ENCODE peak calls at places on chromosomes 12 and 14, in eight cellular contexts. Y is Calu3; P is activated effector memory CD4-positive, alpha-beta T cell treated with anti-CD3 and anti-CD28 coated beads, Interleukin-2, amount 50 U/mL, for 16 hours; V is dermis microvascular lymphatic vessel endothelial cell; B is activated naive CD8-positive, alpha-beta T cell treated with anti-CD3 and anti-CD28 coated beads, Interleukin-2, amount 50 U/mL, for 24 hours; K is mesothelial cell of epicardium; J is activated CD4-positive, alpha-beta T cell treated with anti-CD3 and anti-CD28 coated beads, Interleukin-2, amount 50 U/mL, for 24 hours; X is H54. O is an unnamed sample.

GRCh38 chr12:75505706-75506312 is 5.6 kb downstream of the KRR1 start:
- DNase-seq in Y (no peak), V (peak; percentile 4), X (no peak), P (no peak), K (no peak), J (no peak), B (no peak), O (no peak)

GRCh38 chr14:51342226-51342625 is 102.2 kb downstream of the TMX1 start:
- DNase-seq in B (no peak), P (no peak), K (no peak), V (no peak), J (no peak), Y (peak; percentile 57), X (peak; percentile 21), O (no peak)

GRCh38 chr14:74866708-74867389 is 9.1 kb downstream of the PROX2 start:
- DNase-seq in K (no peak), J (no peak), Y (no peak), V (no peak), B (no peak), X (no peak), P (no peak), O (no peak)

GRCh38 chr12:111224196-111225066 is 144.5 kb downstream of the PHETA1 start:
- DNase-seq in P (no peak), B (no peak), V (no peak), J (no peak), K (no peak), Y (no peak), X (no peak), O (no peak)

GRCh38 chr12:106954462-106955376 is 988 bp upstream of the TMEM263 start:
- DNase-seq in V (peak; percentile 14), X (no peak), K (no peak), B (peak; percentile 10), P (peak; percentile 70), Y (no peak), J (peak; percentile 1), O (no peak)

GRCh38 chr12:131092911-131093901 is 139.5 kb downstream of the ADGRD1 start:
- DNase-seq in K (no peak), V (no peak), P (peak; percentile 60), J (no peak), B (peak; percentile 59), X (no peak), Y (no peak), O (peak; percentile 54)

GRCh38 chr12:2796187-2796663 is 1.5 kb downstream of the FKBP4 start:
- DNase-seq in P (no peak), B (no peak), X (peak; percentile 25), V (no peak), J (no peak), K (no peak), Y (no peak), O (no peak)

GRCh38 chr14:30791522-30792351 is 82.6 kb upstream of the COCH start:
- DNase-seq in J (no peak), V (no peak), B (no peak), Y (no peak), K (no peak), X (no peak), P (no peak), O (no peak)

GRCh38 chr12:3964404-3964803 is 91.2 kb upstream of the PARP11 start:
- DNase-seq in J (no peak), Y (no peak), P (no peak), V (no peak), K (no peak), B (peak; percentile 53), X (no peak), O (no peak)

GRCh38 chr14:31084385-31084784 is 58.2 kb upstream of the STRN3 start:
- DNase-seq in P (no peak), J (no peak), K (no peak), X (no peak), B (no peak), V (no peak), Y (no peak), O (no peak)

GRCh38 chr12:48997719-48998496 is 1.3 kb downstream of the DDN start:
- DNase-seq in V (no peak), Y (peak; percentile 28), X (no peak), B (peak; percentile 57), J (no peak), P (peak; percentile 75), K (no peak), O (no peak)

GRCh38 chr12:79378496-79378895 is 312.3 kb downstream of the PAWR start:
- DNase-seq in J (no peak), K (no peak), P (no peak), B (no peak), V (no peak), X (no peak), Y (no peak), O (no peak)

GRCh38 chr12:41485203-41485602 is 297.1 kb downstream of the PDZRN4 start:
- DNase-seq in J (no peak), P (no peak), V (peak; percentile 82), X (no peak), B (no peak), Y (no peak), K (no peak), O (no peak)

GRCh38 chr14:85438001-85438400 is 91.9 kb upstream of the FLRT2 start:
- DNase-seq in K (no peak), X (no peak), Y (no peak), J (no peak), P (no peak), B (no peak), V (no peak), O (no peak)

GRCh38 chr12:95215925-95216324 is 1.3 kb downstream of the FGD6 start:
- DNase-seq in V (no peak), K (no peak), Y (no peak), B (no peak), J (no peak), X (no peak), P (no peak), O (no peak)

GRCh38 chr14:20622816-20623291 is 18.6 kb downstream of the OR6S1 start:
- DNase-seq in P (no peak), B (peak; percentile 39), V (no peak), Y (no peak), J (no peak), K (no peak), X (no peak), O (no peak)

GRCh38 chr14:70563869-70564268 is 29.1 kb upstream of the ADAM20 start:
- DNase-seq in X (no peak), B (no peak), V (no peak), P (no peak), Y (no peak), J (no peak), K (no peak), O (no peak)

GRCh38 chr14:90518075-90518940 is 121.5 kb downstream of the CALM1 start:
- DNase-seq in V (no peak), J (no peak), K (no peak), X (no peak), P (no peak), Y (no peak), B (no peak), O (no peak)

GRCh38 chr12:60947533-60947932 is 1312.7 kb upstream of the USP15 start:
- DNase-seq in J (no peak), X (no peak), B (no peak), V (no peak), P (no peak), K (no peak), Y (no peak), O (no peak)

GRCh38 chr12:52835271-52836041 is 1.3 kb upstream of the KRT79 start:
- DNase-seq in P (peak; percentile 51), Y (no peak), B (peak; percentile 34), X (no peak), K (no peak), J (no peak), V (no peak), O (no peak)

GRCh38 chr12:23535441-23535840 is 414.0 kb downstream of the SOX5 start:
- DNase-seq in X (no peak), Y (no peak), K (no peak), P (no peak), V (no peak), J (no peak), B (no peak), O (no peak)

GRCh38 chr12:29752121-29752520 is 31.6 kb downstream of the TMTC1 start:
- DNase-seq in K (no peak), X (no peak), Y (no peak), P (no peak), B (no peak), J (no peak), V (no peak), O (no peak)

GRCh38 chr12:112430929-112431328 is 12.2 kb downstream of the PTPN11 start:
- DNase-seq in B (peak; percentile 27), V (no peak), Y (no peak), J (no peak), X (no peak), P (no peak), K (no peak), O (no peak)

GRCh38 chr14:21915814-21916213 is 242.2 kb upstream of the OR4E1 start:
- DNase-seq in Y (peak; percentile 52), P (no peak), X (no peak), V (no peak), J (no peak), B (no peak), K (no peak), O (no peak)

GRCh38 chr14:35825968-35826217 is 245 bp upstream of the BRMS1L start:
- DNase-seq in X (no peak), K (no peak), J (no peak), Y (no peak), P (no peak), B (no peak), V (no peak), O (no peak)

GRCh38 chr12:55060470-55060869 is 40.7 kb downstream of the NEUROD4 start:
- DNase-seq in B (peak; percentile 28), J (no peak), X (no peak), P (peak; percentile 69), Y (no peak), V (no peak), K (no peak), O (no peak)

GRCh38 chr14:24418492-24418873 is 11.0 kb downstream of the CBLN3 start:
- DNase-seq in Y (no peak), J (no peak), V (no peak), B (no peak), X (no peak), K (no peak), P (no peak), O (no peak)

GRCh38 chr14:84646791-84647500 is 883.0 kb upstream of the FLRT2 start:
- DNase-seq in K (no peak), P (no peak), V (no peak), X (no peak), J (no peak), Y (no peak), B (no peak), O (no peak)

GRCh38 chr14:51176819-51177218 is 63.2 kb upstream of the TMX1 start:
- DNase-seq in K (no peak), J (no peak), V (no peak), B (no peak), X (no peak), P (no peak), Y (no peak), O (no peak)

GRCh38 chr14:95303552-95303951 is 16.2 kb downstream of the CLMN start:
- DNase-seq in P (no peak), Y (no peak), K (no peak), X (no peak), V (no peak), B (no peak), J (no peak), O (no peak)

GRCh38 chr14:79580908-79581307 is 630.4 kb downstream of the DIO2 start:
- DNase-seq in X (no peak), K (no peak), V (no peak), B (no peak), J (no peak), Y (no peak), P (no peak), O (no peak)

GRCh38 chr12:30953257-30953656 is 26.7 kb downstream of the TSPAN11 start:
- DNase-seq in B (no peak), V (no peak), X (no peak), P (no peak), Y (no peak), J (no peak), K (no peak), O (no peak)

O was measured in activated CD8-positive, alpha-beta T cell treated with anti-CD3 and anti-CD28 coated beads, Interleukin-2, amount 10 ng/mL, durations not matched to agents 7 days and 5 days.